ENCODE peak calls at places on chromosome 14, in nine cellular contexts. One of them, this sample, is unnamed. For H3K27me3, the result is how much of the 10 kb centered on the place peaks cover.

GRCh38 chr14:61461808-61462275 is 140.5 kb downstream of the PRKCH start:
- DNase-seq in HepG2: peak
- DNase-seq in naive thymus-derived CD4-positive, alpha-beta T cell: peak
- DNase-seq in BJ: no peak
- DNase-seq in AG04450: peak
- DNase-seq in neural progenitor cell: peak
- DNase-seq in stomach: no peak
- DNase-seq in heart left ventricle: no peak
- DNase-seq in CD8-positive, alpha-beta memory T cell: peak
- DNase-seq in this sample: no peak

GRCh38 chr14:75718199-75718598 is 57.2 kb downstream of the TTLL5 start:
- DNase-seq in HepG2: no peak
- DNase-seq in naive thymus-derived CD4-positive, alpha-beta T cell: no peak
- DNase-seq in BJ: no peak
- DNase-seq in AG04450: no peak
- DNase-seq in neural progenitor cell: no peak
- DNase-seq in stomach: no peak
- DNase-seq in heart left ventricle: no peak
- DNase-seq in CD8-positive, alpha-beta memory T cell: no peak
- DNase-seq in this sample: no peak

GRCh38 chr14:22505751-22506710 is 83.0 kb downstream of the DAD1 start:
- DNase-seq in HepG2: no peak
- DNase-seq in naive thymus-derived CD4-positive, alpha-beta T cell: no peak
- DNase-seq in BJ: no peak
- DNase-seq in AG04450: no peak
- DNase-seq in neural progenitor cell: no peak
- DNase-seq in stomach: no peak
- DNase-seq in heart left ventricle: no peak
- DNase-seq in CD8-positive, alpha-beta memory T cell: no peak
- DNase-seq in this sample: no peak

GRCh38 chr14:91372680-91373495 is 44.7 kb downstream of the CCDC88C start:
- DNase-seq in HepG2: no peak
- DNase-seq in naive thymus-derived CD4-positive, alpha-beta T cell: peak
- DNase-seq in BJ: no peak
- DNase-seq in AG04450: no peak
- DNase-seq in neural progenitor cell: no peak
- DNase-seq in stomach: peak
- DNase-seq in heart left ventricle: no peak
- DNase-seq in CD8-positive, alpha-beta memory T cell: peak
- DNase-seq in this sample: peak

GRCh38 chr14:32724864-32725550 is 213.7 kb upstream of the NPAS3 start:
- DNase-seq in HepG2: no peak
- DNase-seq in naive thymus-derived CD4-positive, alpha-beta T cell: no peak
- DNase-seq in BJ: peak
- DNase-seq in AG04450: no peak
- DNase-seq in neural progenitor cell: no peak
- DNase-seq in stomach: no peak
- DNase-seq in heart left ventricle: no peak
- DNase-seq in CD8-positive, alpha-beta memory T cell: no peak
- DNase-seq in this sample: no peak

GRCh38 chr14:100640481-100641273 is 53.5 kb upstream of the BEGAIN start:
- DNase-seq in HepG2: no peak
- DNase-seq in naive thymus-derived CD4-positive, alpha-beta T cell: peak
- DNase-seq in BJ: no peak
- DNase-seq in AG04450: no peak
- DNase-seq in neural progenitor cell: no peak
- DNase-seq in stomach: peak
- DNase-seq in heart left ventricle: no peak
- DNase-seq in CD8-positive, alpha-beta memory T cell: peak
- DNase-seq in this sample: peak

GRCh38 chr14:105938055-105938863 is 411.9 kb downstream of the TMEM121 start:
- DNase-seq in HepG2: no peak
- DNase-seq in naive thymus-derived CD4-positive, alpha-beta T cell: no peak
- DNase-seq in BJ: no peak
- DNase-seq in AG04450: no peak
- DNase-seq in neural progenitor cell: no peak
- DNase-seq in stomach: peak
- DNase-seq in heart left ventricle: peak
- DNase-seq in CD8-positive, alpha-beta memory T cell: no peak
- DNase-seq in this sample: no peak

GRCh38 chr14:75120546-75121291 is 6.1 kb downstream of the NEK9 start:
- DNase-seq in HepG2: no peak
- DNase-seq in naive thymus-derived CD4-positive, alpha-beta T cell: no peak
- DNase-seq in BJ: no peak
- DNase-seq in AG04450: no peak
- DNase-seq in neural progenitor cell: no peak
- DNase-seq in stomach: no peak
- DNase-seq in heart left ventricle: no peak
- DNase-seq in CD8-positive, alpha-beta memory T cell: no peak
- DNase-seq in this sample: no peak

GRCh38 chr14:22561661-22562579 is 27.1 kb downstream of the DAD1 start:
- DNase-seq in HepG2: peak
- DNase-seq in naive thymus-derived CD4-positive, alpha-beta T cell: peak
- DNase-seq in BJ: no peak
- DNase-seq in AG04450: no peak
- DNase-seq in neural progenitor cell: no peak
- DNase-seq in stomach: no peak
- DNase-seq in heart left ventricle: no peak
- DNase-seq in CD8-positive, alpha-beta memory T cell: peak
- DNase-seq in this sample: peak

GRCh38 chr14:38948171-38948570 is 154.9 kb downstream of the SEC23A start:
- DNase-seq in HepG2: no peak
- DNase-seq in naive thymus-derived CD4-positive, alpha-beta T cell: no peak
- DNase-seq in BJ: peak
- DNase-seq in AG04450: no peak
- DNase-seq in neural progenitor cell: no peak
- DNase-seq in stomach: no peak
- DNase-seq in heart left ventricle: no peak
- DNase-seq in CD8-positive, alpha-beta memory T cell: no peak
- DNase-seq in this sample: no peak

GRCh38 chr14:29376251-29376650 is 551.4 kb downstream of the PRKD1 start:
- DNase-seq in HepG2: no peak
- DNase-seq in naive thymus-derived CD4-positive, alpha-beta T cell: no peak
- DNase-seq in BJ: no peak
- DNase-seq in AG04450: no peak
- DNase-seq in neural progenitor cell: no peak
- DNase-seq in stomach: no peak
- DNase-seq in heart left ventricle: no peak
- DNase-seq in CD8-positive, alpha-beta memory T cell: no peak
- DNase-seq in this sample: no peak

GRCh38 chr14:32366256-32366655 is 37.2 kb downstream of the AKAP6 start:
- DNase-seq in HepG2: no peak
- DNase-seq in naive thymus-derived CD4-positive, alpha-beta T cell: no peak
- DNase-seq in BJ: no peak
- DNase-seq in AG04450: no peak
- DNase-seq in neural progenitor cell: peak
- DNase-seq in stomach: no peak
- DNase-seq in heart left ventricle: no peak
- DNase-seq in CD8-positive, alpha-beta memory T cell: no peak
- DNase-seq in this sample: no peak

GRCh38 chr14:23034498-23035302 is at the start of gene PSMB5:
- DNase-seq in HepG2: peak
- DNase-seq in naive thymus-derived CD4-positive, alpha-beta T cell: peak
- DNase-seq in BJ: peak
- DNase-seq in AG04450: peak
- DNase-seq in neural progenitor cell: peak
- DNase-seq in stomach: peak
- DNase-seq in heart left ventricle: peak
- DNase-seq in CD8-positive, alpha-beta memory T cell: peak
- DNase-seq in this sample: peak

GRCh38 chr14:101151226-101151929 is 247.9 kb upstream of the RTL1 start:
- DNase-seq in HepG2: no peak
- DNase-seq in naive thymus-derived CD4-positive, alpha-beta T cell: no peak
- DNase-seq in BJ: no peak
- DNase-seq in AG04450: no peak
- DNase-seq in neural progenitor cell: peak
- DNase-seq in stomach: no peak
- DNase-seq in heart left ventricle: no peak
- DNase-seq in CD8-positive, alpha-beta memory T cell: no peak
- DNase-seq in this sample: no peak

GRCh38 chr14:61174395-61175386 is 106.4 kb downstream of the TMEM30B start:
- DNase-seq in HepG2: no peak
- DNase-seq in naive thymus-derived CD4-positive, alpha-beta T cell: no peak
- DNase-seq in BJ: no peak
- DNase-seq in AG04450: no peak
- DNase-seq in neural progenitor cell: no peak
- DNase-seq in stomach: no peak
- DNase-seq in heart left ventricle: no peak
- DNase-seq in CD8-positive, alpha-beta memory T cell: no peak
- DNase-seq in this sample: no peak

DNA sequence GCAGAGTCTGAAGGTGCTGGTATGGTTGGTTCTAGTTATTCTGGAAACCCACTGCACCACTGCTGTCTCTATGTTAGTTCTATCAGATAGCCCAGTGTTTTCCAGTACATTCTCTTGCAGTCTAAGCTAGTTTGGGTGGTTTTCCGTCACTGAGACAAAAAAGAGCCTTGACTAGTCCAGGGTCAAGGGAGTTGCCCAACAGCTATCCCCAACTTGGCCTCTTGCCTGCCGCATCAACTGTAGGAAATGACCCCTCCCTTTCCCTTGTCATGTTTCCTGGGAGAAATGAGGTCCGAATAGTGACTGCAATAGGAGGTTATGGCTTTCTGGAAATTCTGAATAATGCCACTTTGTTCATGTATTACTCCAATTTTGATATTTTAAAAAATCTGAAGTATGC is 160.4 kb downstream of the EFCAB11 start:
- DNase-seq in HepG2: no peak
- DNase-seq in naive thymus-derived CD4-positive, alpha-beta T cell: no peak
- DNase-seq in BJ: no peak
- DNase-seq in AG04450: no peak
- DNase-seq in neural progenitor cell: no peak
- DNase-seq in stomach: no peak
- DNase-seq in heart left ventricle: peak
- DNase-seq in CD8-positive, alpha-beta memory T cell: no peak
- DNase-seq in this sample: no peak
- H3K4me3 ChIP-seq in HepG2: no peak
- H3K4me3 ChIP-seq in naive thymus-derived CD4-positive, alpha-beta T cell: no peak
- H3K4me3 ChIP-seq in BJ: no peak
- H3K4me3 ChIP-seq in AG04450: no peak
- H3K4me3 ChIP-seq in neural progenitor cell: no peak
- H3K4me3 ChIP-seq in stomach: no peak
- H3K4me3 ChIP-seq in heart left ventricle: no peak
- H3K4me3 ChIP-seq in CD8-positive, alpha-beta memory T cell: no peak
- H3K4me3 ChIP-seq in this sample: no peak

GRCh38 chr14:63323148-63323547 is 4.4 kb upstream of the GPHB5 start:
- DNase-seq in HepG2: no peak
- DNase-seq in naive thymus-derived CD4-positive, alpha-beta T cell: no peak
- DNase-seq in BJ: no peak
- DNase-seq in AG04450: no peak
- DNase-seq in neural progenitor cell: no peak
- DNase-seq in stomach: no peak
- DNase-seq in heart left ventricle: no peak
- DNase-seq in CD8-positive, alpha-beta memory T cell: no peak
- DNase-seq in this sample: no peak

GRCh38 chr14:63318835-63319234 is at the start of gene GPHB5:
- DNase-seq in HepG2: no peak
- DNase-seq in naive thymus-derived CD4-positive, alpha-beta T cell: no peak
- DNase-seq in BJ: no peak
- DNase-seq in AG04450: no peak
- DNase-seq in neural progenitor cell: no peak
- DNase-seq in stomach: no peak
- DNase-seq in heart left ventricle: no peak
- DNase-seq in CD8-positive, alpha-beta memory T cell: no peak
- DNase-seq in this sample: no peak
- H3K27me3 ChIP-seq in HepG2: under half
- H3K27me3 ChIP-seq in naive thymus-derived CD4-positive, alpha-beta T cell: under half
- H3K27me3 ChIP-seq in BJ: under half
- H3K27me3 ChIP-seq in AG04450: under half
- H3K27me3 ChIP-seq in neural progenitor cell: under half
- H3K27me3 ChIP-seq in stomach: under half
- H3K27me3 ChIP-seq in heart left ventricle: under half
- H3K27me3 ChIP-seq in CD8-positive, alpha-beta memory T cell: under half
- H3K27me3 ChIP-seq in this sample: under half

GRCh38 chr14:99395904-99396530 is 84.6 kb downstream of the SETD3 start:
- DNase-seq in HepG2: no peak
- DNase-seq in naive thymus-derived CD4-positive, alpha-beta T cell: no peak
- DNase-seq in BJ: no peak
- DNase-seq in AG04450: no peak
- DNase-seq in neural progenitor cell: no peak
- DNase-seq in stomach: peak
- DNase-seq in heart left ventricle: no peak
- DNase-seq in CD8-positive, alpha-beta memory T cell: no peak
- DNase-seq in this sample: no peak

GRCh38 chr14:99397698-99398097 is 83.0 kb downstream of the SETD3 start:
- DNase-seq in HepG2: no peak
- DNase-seq in naive thymus-derived CD4-positive, alpha-beta T cell: no peak
- DNase-seq in BJ: no peak
- DNase-seq in AG04450: no peak
- DNase-seq in neural progenitor cell: no peak
- DNase-seq in stomach: no peak
- DNase-seq in heart left ventricle: no peak
- DNase-seq in CD8-positive, alpha-beta memory T cell: no peak
- DNase-seq in this sample: no peak

GRCh38 chr14:99391671-99392070 is 89.0 kb downstream of the SETD3 start:
- DNase-seq in HepG2: no peak
- DNase-seq in naive thymus-derived CD4-positive, alpha-beta T cell: no peak
- DNase-seq in BJ: peak
- DNase-seq in AG04450: no peak
- DNase-seq in neural progenitor cell: no peak
- DNase-seq in stomach: no peak
- DNase-seq in heart left ventricle: no peak
- DNase-seq in CD8-positive, alpha-beta memory T cell: no peak
- DNase-seq in this sample: no peak

GRCh38 chr14:99393059-99393655 is 87.5 kb downstream of the SETD3 start:
- DNase-seq in HepG2: peak
- DNase-seq in naive thymus-derived CD4-positive, alpha-beta T cell: no peak
- DNase-seq in BJ: no peak
- DNase-seq in AG04450: no peak
- DNase-seq in neural progenitor cell: peak
- DNase-seq in stomach: peak
- DNase-seq in heart left ventricle: no peak
- DNase-seq in CD8-positive, alpha-beta memory T cell: peak
- DNase-seq in this sample: no peak

DNA sequence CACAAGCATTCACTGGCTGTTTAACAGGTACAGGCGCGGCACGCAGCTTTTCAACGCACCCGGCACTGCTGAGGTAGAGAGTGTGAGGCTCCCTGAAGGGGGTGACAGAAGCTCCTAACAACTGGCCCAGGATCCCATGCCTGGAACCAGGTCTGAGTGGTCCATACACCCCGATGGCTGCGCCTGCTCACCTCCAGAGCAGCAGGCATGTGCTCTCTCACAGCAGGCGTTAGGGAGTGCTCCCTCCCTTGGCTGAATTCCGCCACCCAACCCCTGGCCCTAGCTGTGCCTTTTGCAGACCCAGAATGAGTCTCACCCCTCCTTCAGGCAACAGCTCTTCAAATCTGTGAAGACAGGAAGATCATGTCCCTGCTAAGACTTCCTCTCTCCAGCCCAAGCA is 86.1 kb downstream of the SETD3 start:
- DNase-seq in HepG2: no peak
- DNase-seq in naive thymus-derived CD4-positive, alpha-beta T cell: no peak
- DNase-seq in BJ: no peak
- DNase-seq in AG04450: no peak
- DNase-seq in neural progenitor cell: no peak
- DNase-seq in stomach: no peak
- DNase-seq in heart left ventricle: no peak
- DNase-seq in CD8-positive, alpha-beta memory T cell: no peak
- DNase-seq in this sample: no peak
- H3K4me3 ChIP-seq in HepG2: no peak
- H3K4me3 ChIP-seq in naive thymus-derived CD4-positive, alpha-beta T cell: no peak
- H3K4me3 ChIP-seq in BJ: no peak
- H3K4me3 ChIP-seq in AG04450: no peak
- H3K4me3 ChIP-seq in neural progenitor cell: no peak
- H3K4me3 ChIP-seq in stomach: no peak
- H3K4me3 ChIP-seq in heart left ventricle: no peak
- H3K4me3 ChIP-seq in CD8-positive, alpha-beta memory T cell: no peak
- H3K4me3 ChIP-seq in this sample: no peak

GRCh38 chr14:58002618-58003017 is 136.7 kb upstream of the SLC35F4 start:
- DNase-seq in HepG2: no peak
- DNase-seq in naive thymus-derived CD4-positive, alpha-beta T cell: no peak
- DNase-seq in BJ: no peak
- DNase-seq in AG04450: no peak
- DNase-seq in neural progenitor cell: no peak
- DNase-seq in stomach: no peak
- DNase-seq in heart left ventricle: no peak
- DNase-seq in CD8-positive, alpha-beta memory T cell: no peak
- DNase-seq in this sample: no peak
- H3K27me3 ChIP-seq in HepG2: under half
- H3K27me3 ChIP-seq in naive thymus-derived CD4-positive, alpha-beta T cell: under half
- H3K27me3 ChIP-seq in BJ: under half
- H3K27me3 ChIP-seq in AG04450: under half
- H3K27me3 ChIP-seq in neural progenitor cell: under half
- H3K27me3 ChIP-seq in stomach: under half
- H3K27me3 ChIP-seq in heart left ventricle: under half
- H3K27me3 ChIP-seq in CD8-positive, alpha-beta memory T cell: under half
- H3K27me3 ChIP-seq in this sample: under half

This sample was measured in CD8-positive, alpha-beta T cell.